ENCODE peak calls at places on chromosomes 3 and 15, in five cellular contexts. One of them, this sample, is unnamed.

GRCh38 chr3:149371001-149371722 is 6.3 kb downstream of the TM4SF1 start:
- DNase-seq in pancreas: no peak
- DNase-seq in brain microvascular endothelial cell: no peak
- DNase-seq in HFF-Myc: no peak
- DNase-seq in A549: peak; percentile 74
- DNase-seq in this sample: peak; percentile 56

GRCh38 chr3:77348244-77348855 is 308.5 kb downstream of the ROBO2 start:
- DNase-seq in pancreas: no peak
- DNase-seq in A549: peak; percentile 35
- DNase-seq in brain microvascular endothelial cell: peak; percentile 53
- DNase-seq in HFF-Myc: peak; percentile 7
- DNase-seq in this sample: no peak

GRCh38 chr3:189967254-189967865 is 153.3 kb downstream of the P3H2 start:
- DNase-seq in brain microvascular endothelial cell: peak; percentile 52
- DNase-seq in A549: peak; percentile 55
- DNase-seq in pancreas: no peak
- DNase-seq in HFF-Myc: no peak
- DNase-seq in this sample: no peak

GRCh38 chr3:138646527-138646926 is 38.0 kb downstream of the FAIM start:
- DNase-seq in HFF-Myc: no peak
- DNase-seq in pancreas: no peak
- DNase-seq in brain microvascular endothelial cell: no peak
- DNase-seq in A549: no peak
- DNase-seq in this sample: no peak

GRCh38 chr3:140180603-140181002 is 245.6 kb downstream of the CLSTN2 start:
- DNase-seq in pancreas: no peak
- DNase-seq in HFF-Myc: peak; percentile 1
- DNase-seq in brain microvascular endothelial cell: no peak
- DNase-seq in A549: no peak
- DNase-seq in this sample: no peak

GRCh38 chr3:4438296-4438695 is 28.8 kb downstream of the SUMF1 start:
- DNase-seq in brain microvascular endothelial cell: no peak
- DNase-seq in pancreas: no peak
- DNase-seq in HFF-Myc: no peak
- DNase-seq in A549: no peak
- DNase-seq in this sample: no peak

GRCh38 chr3:112448939-112449338 is 50.3 kb downstream of the BTLA start:
- DNase-seq in HFF-Myc: no peak
- DNase-seq in A549: no peak
- DNase-seq in brain microvascular endothelial cell: no peak
- DNase-seq in pancreas: no peak
- DNase-seq in this sample: no peak

GRCh38 chr15:51759557-51760070 is 8.2 kb downstream of the TMOD2 start:
- DNase-seq in brain microvascular endothelial cell: peak; percentile 91
- DNase-seq in HFF-Myc: no peak
- DNase-seq in A549: no peak
- DNase-seq in pancreas: no peak
- DNase-seq in this sample: peak; percentile 66

GRCh38 chr15:83310521-83311456 is 26.3 kb upstream of the BNC1 start:
- DNase-seq in HFF-Myc: no peak
- DNase-seq in pancreas: no peak
- DNase-seq in brain microvascular endothelial cell: no peak
- DNase-seq in A549: no peak
- DNase-seq in this sample: no peak

GRCh38 chr15:24857777-24858176 is 97.0 kb upstream of the SNRPN start:
- DNase-seq in brain microvascular endothelial cell: no peak
- DNase-seq in HFF-Myc: no peak
- DNase-seq in pancreas: no peak
- DNase-seq in A549: no peak
- DNase-seq in this sample: no peak

GRCh38 chr15:24857094-24857437 is 97.7 kb upstream of the SNRPN start:
- DNase-seq in brain microvascular endothelial cell: no peak
- DNase-seq in pancreas: no peak
- DNase-seq in HFF-Myc: no peak
- DNase-seq in A549: no peak
- DNase-seq in this sample: no peak

GRCh38 chr15:24861014-24861690 is 93.6 kb upstream of the SNRPN start:
- DNase-seq in A549: no peak
- DNase-seq in HFF-Myc: no peak
- DNase-seq in brain microvascular endothelial cell: no peak
- DNase-seq in pancreas: no peak
- DNase-seq in this sample: no peak

GRCh38 chr15:24858737-24859601 is 95.8 kb upstream of the SNRPN start:
- DNase-seq in HFF-Myc: no peak
- DNase-seq in A549: no peak
- DNase-seq in brain microvascular endothelial cell: no peak
- DNase-seq in pancreas: no peak
- DNase-seq in this sample: no peak

GRCh38 chr15:24856397-24857093 is 98.2 kb upstream of the SNRPN start:
- DNase-seq in brain microvascular endothelial cell: no peak
- DNase-seq in pancreas: no peak
- DNase-seq in HFF-Myc: no peak
- DNase-seq in A549: no peak
- DNase-seq in this sample: peak; percentile 16
- H3K4me3 ChIP-seq in brain microvascular endothelial cell: no peak overlapping the region
- H3K4me3 ChIP-seq in pancreas: no peak overlapping the region
- H3K4me3 ChIP-seq in HFF-Myc: no peak overlapping the region
- H3K4me3 ChIP-seq in A549: no peak overlapping the region
- H3K4me3 ChIP-seq in this sample: peak overlapping the region; percentile 51

GRCh38 chr15:29105151-29105785 is 164.4 kb downstream of the NSMCE3 start:
- DNase-seq in pancreas: no peak
- DNase-seq in A549: no peak
- DNase-seq in brain microvascular endothelial cell: no peak
- DNase-seq in HFF-Myc: no peak
- DNase-seq in this sample: no peak

GRCh38 chr15:29103825-29104565 is 165.6 kb downstream of the NSMCE3 start:
- DNase-seq in pancreas: peak; percentile 48
- DNase-seq in HFF-Myc: peak; percentile 22
- DNase-seq in A549: peak; percentile 70
- DNase-seq in brain microvascular endothelial cell: peak; percentile 79
- DNase-seq in this sample: peak; percentile 49

GRCh38 chr15:29104566-29104880 is 165.1 kb downstream of the NSMCE3 start:
- DNase-seq in pancreas: no peak
- DNase-seq in HFF-Myc: no peak
- DNase-seq in brain microvascular endothelial cell: no peak
- DNase-seq in A549: no peak
- DNase-seq in this sample: no peak

GRCh38 chr15:29101491-29101890 is 168.1 kb downstream of the NSMCE3 start:
- DNase-seq in A549: no peak
- DNase-seq in brain microvascular endothelial cell: no peak
- DNase-seq in HFF-Myc: no peak
- DNase-seq in pancreas: no peak
- DNase-seq in this sample: no peak

DNA sequence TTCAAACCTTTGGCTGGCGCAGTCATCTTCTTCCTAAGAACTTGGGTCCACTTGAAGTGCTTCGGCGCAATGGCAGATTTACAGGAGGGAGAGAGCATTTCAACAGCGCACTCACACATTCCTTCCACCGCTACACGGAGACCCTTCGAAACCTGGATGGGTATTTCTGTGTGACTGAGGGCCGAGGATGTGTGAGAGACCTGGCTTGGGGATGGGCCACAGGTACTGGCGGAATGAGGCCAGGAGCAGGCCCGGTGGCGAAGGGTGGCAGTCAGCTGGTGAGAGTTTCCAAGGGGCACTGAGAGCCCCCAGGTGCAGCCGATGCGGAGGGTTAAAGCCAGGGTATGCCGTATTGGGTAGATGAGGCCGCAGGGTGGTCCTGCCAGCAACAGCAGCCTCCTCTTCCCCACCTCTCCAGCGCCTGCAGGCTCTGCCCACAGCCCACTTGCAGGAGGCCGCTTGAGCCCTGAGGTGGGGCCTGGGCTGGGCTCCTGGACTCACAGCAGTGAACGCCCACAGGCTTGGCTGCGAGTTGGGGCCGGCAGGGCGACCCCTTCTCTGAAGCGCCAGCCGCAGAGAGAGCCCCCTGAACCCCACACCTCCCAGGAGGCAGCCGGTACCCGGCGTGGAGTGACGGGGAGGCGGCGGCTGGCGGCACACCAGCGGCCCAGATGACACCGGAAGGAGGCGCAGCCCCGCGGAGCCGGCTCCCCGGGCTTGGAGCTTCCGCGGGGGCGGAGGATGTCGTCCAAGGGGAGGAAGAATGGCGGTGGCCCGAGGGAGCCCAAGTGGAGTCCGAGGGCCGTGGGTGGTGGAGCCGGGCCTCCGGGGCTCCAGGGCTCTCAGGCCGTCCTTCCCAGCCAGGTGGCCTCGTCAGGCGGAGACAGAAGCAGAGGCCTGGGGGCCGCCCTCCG is 166.5 kb downstream of the NSMCE3 start:
- DNase-seq in brain microvascular endothelial cell: no peak
- DNase-seq in HFF-Myc: no peak
- DNase-seq in A549: no peak
- DNase-seq in pancreas: peak; percentile 82
- DNase-seq in this sample: no peak
- TF ChIP-seq CTCF in brain microvascular endothelial cell: peak; percentile 5
- TF ChIP-seq CTCF in HFF-Myc: no peak
- TF ChIP-seq CTCF in A549: no peak
- TF ChIP-seq CTCF in pancreas: no peak
- TF ChIP-seq CTCF in this sample: no peak

GRCh38 chr3:50321146-50321843 is 1.2 kb downstream of the HYAL2 start:
- DNase-seq in brain microvascular endothelial cell: peak; percentile 81
- DNase-seq in pancreas: peak; percentile 95
- DNase-seq in HFF-Myc: no peak
- DNase-seq in A549: peak; percentile 88
- DNase-seq in this sample: peak; percentile 63
- H3K4me3 ChIP-seq in brain microvascular endothelial cell: peak overlapping the region; percentile 78
- H3K4me3 ChIP-seq in pancreas: peak overlapping the region; percentile 51
- H3K4me3 ChIP-seq in HFF-Myc: peak overlapping the region; percentile 86
- H3K4me3 ChIP-seq in A549: peak overlapping the region; percentile 65
- H3K4me3 ChIP-seq in this sample: peak overlapping the region; percentile 90

GRCh38 chr3:7407107-7407506 is 546.2 kb downstream of the GRM7 start:
- DNase-seq in pancreas: no peak
- DNase-seq in HFF-Myc: no peak
- DNase-seq in brain microvascular endothelial cell: no peak
- DNase-seq in A549: peak; percentile 7
- DNase-seq in this sample: no peak
- TF ChIP-seq CTCF in pancreas: no peak
- TF ChIP-seq CTCF in HFF-Myc: no peak
- TF ChIP-seq CTCF in brain microvascular endothelial cell: peak; percentile 6
- TF ChIP-seq CTCF in A549: no peak
- TF ChIP-seq CTCF in this sample: no peak

GRCh38 chr3:187976361-187976900 is 177.5 kb upstream of the LPP start:
- DNase-seq in A549: no peak
- DNase-seq in brain microvascular endothelial cell: no peak
- DNase-seq in HFF-Myc: no peak
- DNase-seq in pancreas: no peak
- DNase-seq in this sample: no peak
- H3K4me3 ChIP-seq in A549: no peak overlapping the region
- H3K4me3 ChIP-seq in brain microvascular endothelial cell: no peak overlapping the region
- H3K4me3 ChIP-seq in HFF-Myc: no peak overlapping the region
- H3K4me3 ChIP-seq in pancreas: no peak overlapping the region
- H3K4me3 ChIP-seq in this sample: no peak overlapping the region

GRCh38 chr3:82568776-82569338 is 807.4 kb upstream of the GBE1 start:
- DNase-seq in pancreas: no peak
- DNase-seq in brain microvascular endothelial cell: no peak
- DNase-seq in A549: no peak
- DNase-seq in HFF-Myc: no peak
- DNase-seq in this sample: no peak
- TF ChIP-seq CTCF in pancreas: no peak
- TF ChIP-seq CTCF in brain microvascular endothelial cell: no peak
- TF ChIP-seq CTCF in A549: no peak
- TF ChIP-seq CTCF in HFF-Myc: no peak
- TF ChIP-seq CTCF in this sample: no peak

GRCh38 chr3:14216257-14217048 is 37.8 kb downstream of the LSM3 start:
- DNase-seq in pancreas: no peak
- DNase-seq in A549: peak; percentile 32
- DNase-seq in brain microvascular endothelial cell: no peak
- DNase-seq in HFF-Myc: no peak
- DNase-seq in this sample: peak; percentile 80
- H3K4me3 ChIP-seq in pancreas: no peak overlapping the region
- H3K4me3 ChIP-seq in A549: no peak overlapping the region
- H3K4me3 ChIP-seq in brain microvascular endothelial cell: peak overlapping the region; percentile 46
- H3K4me3 ChIP-seq in HFF-Myc: no peak overlapping the region
- H3K4me3 ChIP-seq in this sample: peak overlapping the region; percentile 46

GRCh38 chr3:143011705-143012104 is 10.3 kb downstream of the U2SURP start:
- DNase-seq in A549: no peak
- DNase-seq in pancreas: no peak
- DNase-seq in HFF-Myc: no peak
- DNase-seq in brain microvascular endothelial cell: no peak
- DNase-seq in this sample: no peak

GRCh38 chr3:143004823-143005222 is 3.5 kb downstream of the U2SURP start:
- DNase-seq in HFF-Myc: no peak
- DNase-seq in A549: no peak
- DNase-seq in brain microvascular endothelial cell: no peak
- DNase-seq in pancreas: no peak
- DNase-seq in this sample: no peak

GRCh38 chr3:143014921-143015320 is 13.6 kb downstream of the U2SURP start:
- DNase-seq in HFF-Myc: no peak
- DNase-seq in brain microvascular endothelial cell: no peak
- DNase-seq in A549: no peak
- DNase-seq in pancreas: no peak
- DNase-seq in this sample: no peak

GRCh38 chr3:143010024-143010423 is 8.7 kb downstream of the U2SURP start:
- DNase-seq in brain microvascular endothelial cell: no peak
- DNase-seq in HFF-Myc: no peak
- DNase-seq in A549: no peak
- DNase-seq in pancreas: no peak
- DNase-seq in this sample: no peak
- TF ChIP-seq CTCF in brain microvascular endothelial cell: no peak
- TF ChIP-seq CTCF in HFF-Myc: no peak
- TF ChIP-seq CTCF in A549: no peak
- TF ChIP-seq CTCF in pancreas: no peak
- TF ChIP-seq CTCF in this sample: no peak

This sample was measured in retinal pigment epithelial cell.